ENCODE peak calls at places on chromosomes 5 and 9, in nine cellular contexts. One of them, this sample, is unnamed.

GRCh38 chr9:27442464-27442863 is 81.6 kb upstream of the IFNK start:
- DNase-seq in D341Med: no peak
- DNase-seq in lower lobe of right lung: no peak
- DNase-seq in left ventricle myocardium superior: no peak
- DNase-seq in hepatic stellate cell: no peak
- DNase-seq in AG20443: no peak
- DNase-seq in Caki2: no peak
- DNase-seq in Right ventricle myocardium superior: no peak
- DNase-seq in stimulated activated CD8-positive, alpha-beta memory T cell treated with anti-CD3 and anti-CD28 coated beads, Interleukin-7, amount 100 ng/mL, for 1 hour: no peak
- DNase-seq in this sample: no peak

GRCh38 chr5:116579139-116579538 is 4.5 kb upstream of the SEMA6A start:
- DNase-seq in D341Med: no peak
- DNase-seq in lower lobe of right lung: no peak
- DNase-seq in left ventricle myocardium superior: no peak
- DNase-seq in hepatic stellate cell: no peak
- DNase-seq in AG20443: no peak
- DNase-seq in Caki2: no peak
- DNase-seq in Right ventricle myocardium superior: no peak
- DNase-seq in stimulated activated CD8-positive, alpha-beta memory T cell treated with anti-CD3 and anti-CD28 coated beads, Interleukin-7, amount 100 ng/mL, for 1 hour: no peak
- DNase-seq in this sample: no peak

GRCh38 chr5:15992918-15993317 is 186.7 kb downstream of the MARCHF11 start:
- DNase-seq in D341Med: no peak
- DNase-seq in lower lobe of right lung: no peak
- DNase-seq in left ventricle myocardium superior: no peak
- DNase-seq in hepatic stellate cell: no peak
- DNase-seq in AG20443: no peak
- DNase-seq in Caki2: peak; percentile 69
- DNase-seq in Right ventricle myocardium superior: no peak
- DNase-seq in stimulated activated CD8-positive, alpha-beta memory T cell treated with anti-CD3 and anti-CD28 coated beads, Interleukin-7, amount 100 ng/mL, for 1 hour: no peak
- DNase-seq in this sample: peak; percentile 93

GRCh38 chr9:137621131-137621757 is 2.4 kb downstream of the EHMT1 start:
- DNase-seq in D341Med: no peak
- DNase-seq in lower lobe of right lung: no peak
- DNase-seq in left ventricle myocardium superior: no peak
- DNase-seq in hepatic stellate cell: no peak
- DNase-seq in AG20443: no peak
- DNase-seq in Caki2: peak; percentile 29
- DNase-seq in Right ventricle myocardium superior: no peak
- DNase-seq in stimulated activated CD8-positive, alpha-beta memory T cell treated with anti-CD3 and anti-CD28 coated beads, Interleukin-7, amount 100 ng/mL, for 1 hour: no peak
- DNase-seq in this sample: no peak

GRCh38 chr5:64939772-64940510 is 171.2 kb downstream of the CWC27 start:
- DNase-seq in D341Med: no peak
- DNase-seq in lower lobe of right lung: peak; percentile 60
- DNase-seq in left ventricle myocardium superior: peak; percentile 23
- DNase-seq in hepatic stellate cell: no peak
- DNase-seq in AG20443: peak; percentile 11
- DNase-seq in Caki2: peak; percentile 21
- DNase-seq in Right ventricle myocardium superior: no peak
- DNase-seq in stimulated activated CD8-positive, alpha-beta memory T cell treated with anti-CD3 and anti-CD28 coated beads, Interleukin-7, amount 100 ng/mL, for 1 hour: no peak
- DNase-seq in this sample: no peak

GRCh38 chr5:142152383-142152730 is 43.8 kb downstream of the NDFIP1 start:
- DNase-seq in D341Med: no peak
- DNase-seq in lower lobe of right lung: no peak
- DNase-seq in left ventricle myocardium superior: no peak
- DNase-seq in hepatic stellate cell: no peak
- DNase-seq in AG20443: no peak
- DNase-seq in Caki2: no peak
- DNase-seq in Right ventricle myocardium superior: no peak
- DNase-seq in stimulated activated CD8-positive, alpha-beta memory T cell treated with anti-CD3 and anti-CD28 coated beads, Interleukin-7, amount 100 ng/mL, for 1 hour: no peak
- DNase-seq in this sample: no peak

GRCh38 chr5:146592342-146592741 is 76.4 kb upstream of the GPR151 start:
- DNase-seq in D341Med: no peak
- DNase-seq in lower lobe of right lung: no peak
- DNase-seq in left ventricle myocardium superior: no peak
- DNase-seq in hepatic stellate cell: no peak
- DNase-seq in AG20443: no peak
- DNase-seq in Caki2: no peak
- DNase-seq in Right ventricle myocardium superior: no peak
- DNase-seq in stimulated activated CD8-positive, alpha-beta memory T cell treated with anti-CD3 and anti-CD28 coated beads, Interleukin-7, amount 100 ng/mL, for 1 hour: no peak
- DNase-seq in this sample: no peak

GRCh38 chr5:179435731-179436315 is 90.6 kb upstream of the ADAMTS2 start:
- DNase-seq in D341Med: no peak
- DNase-seq in lower lobe of right lung: no peak
- DNase-seq in left ventricle myocardium superior: no peak
- DNase-seq in hepatic stellate cell: no peak
- DNase-seq in AG20443: no peak
- DNase-seq in Caki2: no peak
- DNase-seq in Right ventricle myocardium superior: no peak
- DNase-seq in stimulated activated CD8-positive, alpha-beta memory T cell treated with anti-CD3 and anti-CD28 coated beads, Interleukin-7, amount 100 ng/mL, for 1 hour: no peak
- DNase-seq in this sample: no peak

GRCh38 chr9:7656648-7657047 is 142.9 kb downstream of the DMAC1 start:
- DNase-seq in D341Med: no peak
- DNase-seq in lower lobe of right lung: no peak
- DNase-seq in left ventricle myocardium superior: no peak
- DNase-seq in hepatic stellate cell: no peak
- DNase-seq in AG20443: no peak
- DNase-seq in Caki2: no peak
- DNase-seq in Right ventricle myocardium superior: no peak
- DNase-seq in stimulated activated CD8-positive, alpha-beta memory T cell treated with anti-CD3 and anti-CD28 coated beads, Interleukin-7, amount 100 ng/mL, for 1 hour: no peak
- DNase-seq in this sample: no peak

GRCh38 chr9:82540175-82540574 is 522.8 kb downstream of the RASEF start:
- DNase-seq in D341Med: no peak
- DNase-seq in lower lobe of right lung: peak; percentile 75
- DNase-seq in left ventricle myocardium superior: no peak
- DNase-seq in hepatic stellate cell: no peak
- DNase-seq in AG20443: no peak
- DNase-seq in Caki2: no peak
- DNase-seq in Right ventricle myocardium superior: peak; percentile 36
- DNase-seq in stimulated activated CD8-positive, alpha-beta memory T cell treated with anti-CD3 and anti-CD28 coated beads, Interleukin-7, amount 100 ng/mL, for 1 hour: no peak
- DNase-seq in this sample: no peak